ENCODE peak calls at places on chromosomes 3 and 15, in five cellular contexts. One of them, this sample, is unnamed.

GRCh38 chr3:103440539-103441113 is 1005.8 kb downstream of the ZPLD1 start:
- DNase-seq in GM18507: no peak
- DNase-seq in effector memory CD8-positive, alpha-beta T cell: no peak
- DNase-seq in epithelial cell of esophagus: peak; percentile 35
- DNase-seq in DMS 273 treated with DMSO at 0.1 percent for 48 hours: no peak
- DNase-seq in this sample: no peak

GRCh38 chr15:58924326-58924725 is 9.2 kb downstream of the SLTM start:
- DNase-seq in GM18507: no peak
- DNase-seq in DMS 273 treated with DMSO at 0.1 percent for 48 hours: no peak
- DNase-seq in epithelial cell of esophagus: peak; percentile 5
- DNase-seq in effector memory CD8-positive, alpha-beta T cell: no peak
- DNase-seq in this sample: no peak

GRCh38 chr3:107206945-107207344 is 170.3 kb upstream of the CCDC54 start:
- DNase-seq in effector memory CD8-positive, alpha-beta T cell: no peak
- DNase-seq in epithelial cell of esophagus: no peak
- DNase-seq in GM18507: no peak
- DNase-seq in DMS 273 treated with DMSO at 0.1 percent for 48 hours: no peak
- DNase-seq in this sample: no peak

GRCh38 chr3:16265455-16265786 is 409 bp downstream of the OXNAD1 start:
- DNase-seq in DMS 273 treated with DMSO at 0.1 percent for 48 hours: no peak
- DNase-seq in epithelial cell of esophagus: no peak
- DNase-seq in effector memory CD8-positive, alpha-beta T cell: no peak
- DNase-seq in GM18507: no peak
- DNase-seq in this sample: no peak

GRCh38 chr3:118059096-118059495 is 975.5 kb downstream of the IGSF11 start:
- DNase-seq in epithelial cell of esophagus: no peak
- DNase-seq in GM18507: no peak
- DNase-seq in effector memory CD8-positive, alpha-beta T cell: no peak
- DNase-seq in DMS 273 treated with DMSO at 0.1 percent for 48 hours: no peak
- DNase-seq in this sample: no peak

GRCh38 chr3:167651820-167652219 is 1.9 kb downstream of the WDR49 start:
- DNase-seq in effector memory CD8-positive, alpha-beta T cell: no peak
- DNase-seq in GM18507: no peak
- DNase-seq in epithelial cell of esophagus: no peak
- DNase-seq in DMS 273 treated with DMSO at 0.1 percent for 48 hours: no peak
- DNase-seq in this sample: no peak

GRCh38 chr3:141078200-141078599 is 27.1 kb downstream of the SPSB4 start:
- DNase-seq in GM18507: no peak
- DNase-seq in DMS 273 treated with DMSO at 0.1 percent for 48 hours: no peak
- DNase-seq in epithelial cell of esophagus: no peak
- DNase-seq in effector memory CD8-positive, alpha-beta T cell: no peak
- DNase-seq in this sample: no peak

GRCh38 chr3:59135091-59135490 is 85.3 kb upstream of the CFAP20DC start:
- DNase-seq in GM18507: no peak
- DNase-seq in epithelial cell of esophagus: no peak
- DNase-seq in effector memory CD8-positive, alpha-beta T cell: no peak
- DNase-seq in DMS 273 treated with DMSO at 0.1 percent for 48 hours: no peak
- DNase-seq in this sample: no peak

GRCh38 chr15:90869601-90870353 is 1.4 kb downstream of the FURIN start:
- DNase-seq in effector memory CD8-positive, alpha-beta T cell: no peak
- DNase-seq in GM18507: no peak
- DNase-seq in epithelial cell of esophagus: peak; percentile 86
- DNase-seq in DMS 273 treated with DMSO at 0.1 percent for 48 hours: no peak
- DNase-seq in this sample: peak; percentile 73

GRCh38 chr15:47551079-47551478 is 166.2 kb upstream of the SEMA6D start:
- DNase-seq in epithelial cell of esophagus: peak; percentile 20
- DNase-seq in GM18507: no peak
- DNase-seq in DMS 273 treated with DMSO at 0.1 percent for 48 hours: no peak
- DNase-seq in effector memory CD8-positive, alpha-beta T cell: no peak
- DNase-seq in this sample: no peak

GRCh38 chr3:167489571-167489970 is 15.7 kb upstream of the SERPINI2 start:
- DNase-seq in effector memory CD8-positive, alpha-beta T cell: no peak
- DNase-seq in DMS 273 treated with DMSO at 0.1 percent for 48 hours: no peak
- DNase-seq in GM18507: no peak
- DNase-seq in epithelial cell of esophagus: no peak
- DNase-seq in this sample: no peak

GRCh38 chr3:175914785-175915184 is 1055.7 kb downstream of the NAALADL2 start:
- DNase-seq in GM18507: no peak
- DNase-seq in epithelial cell of esophagus: peak; percentile 15
- DNase-seq in effector memory CD8-positive, alpha-beta T cell: no peak
- DNase-seq in DMS 273 treated with DMSO at 0.1 percent for 48 hours: no peak
- DNase-seq in this sample: no peak

GRCh38 chr15:101498076-101498730 is 8.7 kb upstream of the PCSK6 start:
- DNase-seq in DMS 273 treated with DMSO at 0.1 percent for 48 hours: no peak
- DNase-seq in epithelial cell of esophagus: no peak
- DNase-seq in GM18507: no peak
- DNase-seq in effector memory CD8-positive, alpha-beta T cell: no peak
- DNase-seq in this sample: no peak

GRCh38 chr3:51621091-51621892 is 49.8 kb upstream of the TEX264 start:
- DNase-seq in GM18507: no peak
- DNase-seq in epithelial cell of esophagus: peak; percentile 72
- DNase-seq in effector memory CD8-positive, alpha-beta T cell: no peak
- DNase-seq in DMS 273 treated with DMSO at 0.1 percent for 48 hours: peak; percentile 37
- DNase-seq in this sample: no peak

GRCh38 chr3:59766165-59766872 is 716.5 kb upstream of the CFAP20DC start:
- DNase-seq in effector memory CD8-positive, alpha-beta T cell: no peak
- DNase-seq in GM18507: no peak
- DNase-seq in epithelial cell of esophagus: peak; percentile 7
- DNase-seq in DMS 273 treated with DMSO at 0.1 percent for 48 hours: no peak
- DNase-seq in this sample: no peak

GRCh38 chr3:30751610-30752299 is 142.7 kb downstream of the GADL1 start:
- DNase-seq in effector memory CD8-positive, alpha-beta T cell: peak; percentile 10
- DNase-seq in GM18507: no peak
- DNase-seq in epithelial cell of esophagus: peak; percentile 21
- DNase-seq in DMS 273 treated with DMSO at 0.1 percent for 48 hours: peak; percentile 3
- DNase-seq in this sample: peak; percentile 23

GRCh38 chr3:149382091-149382467 is 4.6 kb upstream of the TM4SF1 start:
- DNase-seq in effector memory CD8-positive, alpha-beta T cell: no peak
- DNase-seq in GM18507: no peak
- DNase-seq in epithelial cell of esophagus: peak; percentile 73
- DNase-seq in DMS 273 treated with DMSO at 0.1 percent for 48 hours: no peak
- DNase-seq in this sample: no peak

GRCh38 chr3:38985581-38985980 is 66.2 kb downstream of the SCN11A start:
- DNase-seq in epithelial cell of esophagus: peak; percentile 75
- DNase-seq in effector memory CD8-positive, alpha-beta T cell: no peak
- DNase-seq in DMS 273 treated with DMSO at 0.1 percent for 48 hours: no peak
- DNase-seq in GM18507: no peak
- DNase-seq in this sample: no peak

GRCh38 chr3:38150780-38151528 is 12.5 kb downstream of the MYD88 start:
- DNase-seq in GM18507: no peak
- DNase-seq in epithelial cell of esophagus: no peak
- DNase-seq in DMS 273 treated with DMSO at 0.1 percent for 48 hours: no peak
- DNase-seq in effector memory CD8-positive, alpha-beta T cell: no peak
- DNase-seq in this sample: no peak

GRCh38 chr3:172467170-172467824 is 19.0 kb upstream of the GHSR start:
- DNase-seq in effector memory CD8-positive, alpha-beta T cell: no peak
- DNase-seq in epithelial cell of esophagus: peak; percentile 76
- DNase-seq in GM18507: no peak
- DNase-seq in DMS 273 treated with DMSO at 0.1 percent for 48 hours: no peak
- DNase-seq in this sample: no peak

GRCh38 chr3:97692831-97693230 is 71.7 kb upstream of the ARL6 start:
- DNase-seq in GM18507: no peak
- DNase-seq in epithelial cell of esophagus: no peak
- DNase-seq in effector memory CD8-positive, alpha-beta T cell: no peak
- DNase-seq in DMS 273 treated with DMSO at 0.1 percent for 48 hours: no peak
- DNase-seq in this sample: no peak

GRCh38 chr3:182947892-182948291 is 32.4 kb downstream of the DCUN1D1 start:
- DNase-seq in effector memory CD8-positive, alpha-beta T cell: no peak
- DNase-seq in DMS 273 treated with DMSO at 0.1 percent for 48 hours: no peak
- DNase-seq in GM18507: no peak
- DNase-seq in epithelial cell of esophagus: no peak
- DNase-seq in this sample: no peak

GRCh38 chr3:89697321-89697916 is 590.0 kb downstream of the EPHA3 start:
- DNase-seq in GM18507: no peak
- DNase-seq in epithelial cell of esophagus: peak; percentile 20
- DNase-seq in DMS 273 treated with DMSO at 0.1 percent for 48 hours: peak; percentile 35
- DNase-seq in effector memory CD8-positive, alpha-beta T cell: no peak
- DNase-seq in this sample: no peak

GRCh38 chr3:35908366-35909232 is 269.3 kb downstream of the ARPP21 start:
- DNase-seq in GM18507: no peak
- DNase-seq in epithelial cell of esophagus: peak; percentile 74
- DNase-seq in effector memory CD8-positive, alpha-beta T cell: no peak
- DNase-seq in DMS 273 treated with DMSO at 0.1 percent for 48 hours: peak; percentile 17
- DNase-seq in this sample: peak; percentile 47

GRCh38 chr3:18019178-18019530 is 276.7 kb upstream of the TBC1D5 start:
- DNase-seq in effector memory CD8-positive, alpha-beta T cell: no peak
- DNase-seq in GM18507: no peak
- DNase-seq in DMS 273 treated with DMSO at 0.1 percent for 48 hours: no peak
- DNase-seq in epithelial cell of esophagus: no peak
- DNase-seq in this sample: no peak

GRCh38 chr3:101255441-101255840 is 64.9 kb downstream of the IMPG2 start:
- DNase-seq in effector memory CD8-positive, alpha-beta T cell: no peak
- DNase-seq in GM18507: no peak
- DNase-seq in DMS 273 treated with DMSO at 0.1 percent for 48 hours: no peak
- DNase-seq in epithelial cell of esophagus: no peak
- DNase-seq in this sample: no peak

GRCh38 chr15:74779162-74779648 is 2.7 kb upstream of the CSK start:
- DNase-seq in DMS 273 treated with DMSO at 0.1 percent for 48 hours: no peak
- DNase-seq in epithelial cell of esophagus: no peak
- DNase-seq in effector memory CD8-positive, alpha-beta T cell: no peak
- DNase-seq in GM18507: no peak
- DNase-seq in this sample: no peak

GRCh38 chr3:72317491-72317890 is 530.8 kb downstream of the SHQ1 start:
- DNase-seq in DMS 273 treated with DMSO at 0.1 percent for 48 hours: no peak
- DNase-seq in effector memory CD8-positive, alpha-beta T cell: no peak
- DNase-seq in GM18507: no peak
- DNase-seq in epithelial cell of esophagus: no peak
- DNase-seq in this sample: no peak

GRCh38 chr3:196122021-196122687 is 40.3 kb upstream of the TFRC start:
- DNase-seq in GM18507: no peak
- DNase-seq in DMS 273 treated with DMSO at 0.1 percent for 48 hours: no peak
- DNase-seq in effector memory CD8-positive, alpha-beta T cell: no peak
- DNase-seq in epithelial cell of esophagus: peak; percentile 24
- DNase-seq in this sample: no peak

GRCh38 chr3:20041197-20041780 is 1.0 kb downstream of the KAT2B start:
- DNase-seq in DMS 273 treated with DMSO at 0.1 percent for 48 hours: peak; percentile 23
- DNase-seq in GM18507: no peak
- DNase-seq in epithelial cell of esophagus: peak; percentile 75
- DNase-seq in effector memory CD8-positive, alpha-beta T cell: peak; percentile 59
- DNase-seq in this sample: peak; percentile 48

GRCh38 chr15:58269455-58270414 is 131.6 kb downstream of the AQP9 start:
- DNase-seq in DMS 273 treated with DMSO at 0.1 percent for 48 hours: no peak
- DNase-seq in effector memory CD8-positive, alpha-beta T cell: peak; percentile 30
- DNase-seq in GM18507: peak; percentile 12
- DNase-seq in epithelial cell of esophagus: peak; percentile 68
- DNase-seq in this sample: peak; percentile 79

GRCh38 chr3:13125092-13126015 is 52.1 kb upstream of the IQSEC1 start:
- DNase-seq in GM18507: no peak
- DNase-seq in DMS 273 treated with DMSO at 0.1 percent for 48 hours: no peak
- DNase-seq in effector memory CD8-positive, alpha-beta T cell: no peak
- DNase-seq in epithelial cell of esophagus: no peak
- DNase-seq in this sample: no peak

GRCh38 chr3:24072193-24072592 is 127.1 kb downstream of the NR1D2 start:
- DNase-seq in DMS 273 treated with DMSO at 0.1 percent for 48 hours: no peak
- DNase-seq in effector memory CD8-positive, alpha-beta T cell: no peak
- DNase-seq in epithelial cell of esophagus: no peak
- DNase-seq in GM18507: no peak
- DNase-seq in this sample: no peak

GRCh38 chr15:79874242-79874641 is 22.6 kb downstream of the MTHFS start:
- DNase-seq in DMS 273 treated with DMSO at 0.1 percent for 48 hours: no peak
- DNase-seq in effector memory CD8-positive, alpha-beta T cell: no peak
- DNase-seq in epithelial cell of esophagus: no peak
- DNase-seq in GM18507: no peak
- DNase-seq in this sample: no peak

GRCh38 chr15:66704019-66704782 is 2.2 kb downstream of the SMAD6 start:
- DNase-seq in GM18507: no peak
- DNase-seq in DMS 273 treated with DMSO at 0.1 percent for 48 hours: no peak
- DNase-seq in effector memory CD8-positive, alpha-beta T cell: no peak
- DNase-seq in epithelial cell of esophagus: no peak
- DNase-seq in this sample: no peak